ENCODE peak calls at places on chromosomes 13 and 19, in seven cellular contexts. One of them, this sample, is unnamed.

GRCh38 chr13:79995334-79995733 is 345.6 kb downstream of the SPRY2 start:
- DNase-seq in mucosa of descending colon: no peak
- DNase-seq in AG04449: peak; percentile 69
- DNase-seq in left ventricle myocardium inferior: no peak
- DNase-seq in cardiac muscle cell: peak; percentile 67
- DNase-seq in fibroblast of lung: peak; percentile 29
- DNase-seq in colonic mucosa: no peak
- DNase-seq in this sample: peak; percentile 79

GRCh38 chr13:114140909-114141255 is 8.5 kb upstream of the RASA3 start:
- DNase-seq in fibroblast of lung: no peak
- DNase-seq in cardiac muscle cell: no peak
- DNase-seq in left ventricle myocardium inferior: no peak
- DNase-seq in AG04449: no peak
- DNase-seq in colonic mucosa: no peak
- DNase-seq in mucosa of descending colon: peak; percentile 38
- DNase-seq in this sample: no peak

GRCh38 chr19:19554074-19555023 is 16.3 kb downstream of the CILP2 start:
- DNase-seq in fibroblast of lung: peak; percentile 35
- DNase-seq in colonic mucosa: peak; percentile 57
- DNase-seq in AG04449: no peak
- DNase-seq in mucosa of descending colon: peak; percentile 66
- DNase-seq in cardiac muscle cell: peak; percentile 61
- DNase-seq in left ventricle myocardium inferior: peak; percentile 48
- DNase-seq in this sample: no peak

GRCh38 chr19:39144487-39145071 is 19.0 kb downstream of the PAK4 start:
- DNase-seq in left ventricle myocardium inferior: no peak
- DNase-seq in cardiac muscle cell: peak; percentile 51
- DNase-seq in AG04449: no peak
- DNase-seq in colonic mucosa: peak; percentile 59
- DNase-seq in fibroblast of lung: peak; percentile 42
- DNase-seq in mucosa of descending colon: no peak
- DNase-seq in this sample: no peak

GRCh38 chr13:84192125-84192524 is 309.9 kb upstream of the SLITRK1 start:
- DNase-seq in colonic mucosa: no peak
- DNase-seq in mucosa of descending colon: no peak
- DNase-seq in fibroblast of lung: peak; percentile 47
- DNase-seq in cardiac muscle cell: peak; percentile 78
- DNase-seq in left ventricle myocardium inferior: no peak
- DNase-seq in AG04449: peak; percentile 97
- DNase-seq in this sample: peak; percentile 78

GRCh38 chr19:13839938-13840750 is 36.8 kb upstream of the NANOS3 start:
- DNase-seq in colonic mucosa: peak; percentile 91
- DNase-seq in mucosa of descending colon: peak; percentile 92
- DNase-seq in fibroblast of lung: no peak
- DNase-seq in cardiac muscle cell: peak; percentile 40
- DNase-seq in left ventricle myocardium inferior: peak; percentile 65
- DNase-seq in AG04449: no peak
- DNase-seq in this sample: no peak

GRCh38 chr13:97627566-97627965 is 193.6 kb downstream of the RAP2A start:
- DNase-seq in left ventricle myocardium inferior: peak; percentile 43
- DNase-seq in cardiac muscle cell: peak; percentile 96
- DNase-seq in AG04449: peak; percentile 65
- DNase-seq in mucosa of descending colon: no peak
- DNase-seq in colonic mucosa: peak; percentile 30
- DNase-seq in fibroblast of lung: peak; percentile 98
- DNase-seq in this sample: peak; percentile 66

GRCh38 chr13:92137519-92137918 is 739.1 kb downstream of the GPC5 start:
- DNase-seq in cardiac muscle cell: peak; percentile 68
- DNase-seq in colonic mucosa: no peak
- DNase-seq in fibroblast of lung: peak; percentile 5
- DNase-seq in left ventricle myocardium inferior: no peak
- DNase-seq in mucosa of descending colon: no peak
- DNase-seq in AG04449: no peak
- DNase-seq in this sample: no peak

GRCh38 chr19:27671876-27672275 is 1541.1 kb downstream of the UQCRFS1 start:
- DNase-seq in fibroblast of lung: no peak
- DNase-seq in cardiac muscle cell: no peak
- DNase-seq in AG04449: no peak
- DNase-seq in mucosa of descending colon: no peak
- DNase-seq in left ventricle myocardium inferior: no peak
- DNase-seq in colonic mucosa: peak; percentile 3
- DNase-seq in this sample: no peak

GRCh38 chr19:49559928-49560327 is 20.4 kb downstream of the NOSIP start:
- DNase-seq in AG04449: no peak
- DNase-seq in fibroblast of lung: no peak
- DNase-seq in cardiac muscle cell: no peak
- DNase-seq in colonic mucosa: no peak
- DNase-seq in mucosa of descending colon: peak; percentile 54
- DNase-seq in left ventricle myocardium inferior: no peak
- DNase-seq in this sample: no peak
- H3K4me3 ChIP-seq in AG04449: no peak overlapping the region
- H3K4me3 ChIP-seq in fibroblast of lung: no peak overlapping the region
- H3K4me3 ChIP-seq in cardiac muscle cell: no peak overlapping the region
- H3K4me3 ChIP-seq in colonic mucosa: no peak overlapping the region
- H3K4me3 ChIP-seq in mucosa of descending colon: no peak overlapping the region
- H3K4me3 ChIP-seq in left ventricle myocardium inferior: no peak overlapping the region
- H3K4me3 ChIP-seq in this sample: no peak overlapping the region

GRCh38 chr13:73171926-73172325 is 113.1 kb downstream of the KLF5 start:
- DNase-seq in left ventricle myocardium inferior: no peak
- DNase-seq in cardiac muscle cell: peak; percentile 84
- DNase-seq in fibroblast of lung: peak; percentile 19
- DNase-seq in AG04449: no peak
- DNase-seq in mucosa of descending colon: no peak
- DNase-seq in colonic mucosa: no peak
- DNase-seq in this sample: no peak
- TF ChIP-seq CTCF in left ventricle myocardium inferior: no peak
- TF ChIP-seq CTCF in cardiac muscle cell: peak; percentile 36
- TF ChIP-seq CTCF in fibroblast of lung: no peak
- TF ChIP-seq CTCF in AG04449: peak; percentile 5
- TF ChIP-seq CTCF in mucosa of descending colon: no peak
- TF ChIP-seq CTCF in colonic mucosa: no peak
- TF ChIP-seq CTCF in this sample: peak; percentile 15

GRCh38 chr13:28012896-28013295 is 24.4 kb upstream of the URAD start:
- DNase-seq in mucosa of descending colon: no peak
- DNase-seq in fibroblast of lung: no peak
- DNase-seq in left ventricle myocardium inferior: no peak
- DNase-seq in AG04449: no peak
- DNase-seq in cardiac muscle cell: no peak
- DNase-seq in colonic mucosa: no peak
- DNase-seq in this sample: no peak
- H3K4me3 ChIP-seq in mucosa of descending colon: no peak overlapping the region
- H3K4me3 ChIP-seq in fibroblast of lung: no peak overlapping the region
- H3K4me3 ChIP-seq in left ventricle myocardium inferior: no peak overlapping the region
- H3K4me3 ChIP-seq in AG04449: no peak overlapping the region
- H3K4me3 ChIP-seq in cardiac muscle cell: no peak overlapping the region
- H3K4me3 ChIP-seq in colonic mucosa: no peak overlapping the region
- H3K4me3 ChIP-seq in this sample: no peak overlapping the region

DNA sequence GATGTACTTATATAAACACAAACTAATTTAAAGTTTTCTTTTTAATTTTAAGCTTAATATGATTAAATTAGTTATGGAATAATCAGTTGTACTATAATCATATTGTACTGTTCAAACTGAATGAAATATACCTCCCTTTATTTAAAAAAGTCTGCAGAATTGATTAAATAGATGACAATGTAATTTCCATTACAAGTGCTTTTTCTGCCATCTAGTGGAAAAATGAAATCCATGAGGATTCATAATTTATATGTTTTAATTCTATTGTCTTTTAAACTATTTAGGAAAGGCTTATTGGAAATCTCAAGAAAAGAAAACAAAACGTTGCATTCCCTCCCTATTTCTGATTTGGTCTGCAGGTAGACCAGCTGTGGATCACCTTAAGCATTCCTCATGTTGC is 30.8 kb downstream of the MZT1 start:
- DNase-seq in colonic mucosa: no peak
- DNase-seq in fibroblast of lung: peak; percentile 55
- DNase-seq in mucosa of descending colon: no peak
- DNase-seq in cardiac muscle cell: peak; percentile 34
- DNase-seq in AG04449: no peak
- DNase-seq in left ventricle myocardium inferior: no peak
- DNase-seq in this sample: no peak
- TF ChIP-seq CTCF in colonic mucosa: peak; percentile 24
- TF ChIP-seq CTCF in fibroblast of lung: peak; percentile 25
- TF ChIP-seq CTCF in mucosa of descending colon: no peak
- TF ChIP-seq CTCF in cardiac muscle cell: peak; percentile 32
- TF ChIP-seq CTCF in AG04449: no peak
- TF ChIP-seq CTCF in left ventricle myocardium inferior: peak; percentile 51
- TF ChIP-seq CTCF in this sample: peak; percentile 30

DNA sequence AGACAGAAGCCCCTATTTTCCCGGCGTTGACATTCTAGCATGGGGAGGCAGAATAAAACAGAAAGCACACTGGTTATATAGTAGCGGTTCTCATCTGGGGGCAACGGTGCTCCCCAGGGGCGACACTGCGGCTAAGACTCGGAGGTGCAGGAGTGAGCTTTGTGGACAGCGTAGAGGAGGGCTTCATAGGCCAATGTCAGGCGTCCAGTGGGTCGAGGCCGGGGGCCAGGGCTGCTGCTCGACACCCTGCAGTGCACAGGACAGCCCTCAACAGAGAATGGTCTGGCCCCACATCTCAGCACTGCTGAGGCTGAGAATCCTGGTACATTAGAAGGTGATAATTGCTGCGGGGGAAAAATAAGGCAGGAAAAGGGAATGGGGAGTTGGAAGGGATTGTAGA is 1.5 kb downstream of the ZNF628 start:
- DNase-seq in fibroblast of lung: no peak
- DNase-seq in mucosa of descending colon: no peak
- DNase-seq in colonic mucosa: no peak
- DNase-seq in AG04449: no peak
- DNase-seq in left ventricle myocardium inferior: no peak
- DNase-seq in cardiac muscle cell: no peak
- DNase-seq in this sample: no peak
- H3K4me3 ChIP-seq in fibroblast of lung: peak overlapping the region; percentile 77
- H3K4me3 ChIP-seq in mucosa of descending colon: no peak overlapping the region
- H3K4me3 ChIP-seq in colonic mucosa: no peak overlapping the region
- H3K4me3 ChIP-seq in AG04449: peak overlapping the region; percentile 71
- H3K4me3 ChIP-seq in left ventricle myocardium inferior: peak overlapping the region; percentile 73
- H3K4me3 ChIP-seq in cardiac muscle cell: no peak overlapping the region
- H3K4me3 ChIP-seq in this sample: peak overlapping the region; percentile 80

DNA sequence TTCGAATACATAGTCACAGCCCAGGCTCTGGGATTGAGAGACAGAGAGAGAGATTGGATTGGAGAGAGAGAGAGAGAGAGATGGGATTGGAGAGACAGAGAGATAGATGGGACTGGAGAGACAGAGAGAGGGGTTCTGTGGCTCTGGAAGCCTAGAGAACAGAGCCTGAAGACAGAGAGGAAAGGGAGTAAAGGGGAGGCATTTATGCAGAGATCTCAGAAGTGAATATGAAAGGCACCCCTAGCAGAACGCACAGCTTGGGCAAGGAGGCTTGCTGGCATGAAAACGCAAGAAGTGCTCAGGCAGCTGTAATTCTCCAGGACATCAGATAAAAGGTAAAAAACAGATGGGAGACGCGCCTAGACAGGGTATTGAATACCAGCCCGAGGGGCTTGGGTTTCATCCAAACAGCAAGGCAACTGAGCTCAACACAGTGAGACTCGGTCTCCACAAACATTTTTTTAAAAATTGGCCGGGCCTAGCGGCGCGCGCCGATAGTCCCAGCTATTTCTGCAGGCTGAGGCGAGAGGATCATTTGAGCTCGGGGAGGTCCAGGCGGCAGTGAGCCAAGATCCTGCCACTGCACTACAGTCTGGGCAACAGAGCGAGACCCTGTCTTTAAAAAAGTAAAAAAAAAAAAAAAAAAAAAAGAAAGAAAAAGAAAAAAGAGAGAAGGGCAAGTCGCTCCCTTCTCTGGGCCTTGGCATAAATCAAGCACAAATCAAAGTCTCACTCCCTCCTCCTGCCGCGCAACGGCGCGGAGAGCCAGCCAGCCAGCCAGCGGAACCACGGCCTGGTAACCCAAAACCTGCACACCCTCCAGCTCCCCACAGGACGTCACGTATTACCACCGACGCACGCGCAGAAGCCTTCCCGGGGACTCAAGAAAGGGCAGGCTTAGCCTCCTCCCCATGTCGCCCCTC is 769 bp upstream of the PPP2R1A start:
- DNase-seq in cardiac muscle cell: no peak
- DNase-seq in AG04449: no peak
- DNase-seq in colonic mucosa: peak; percentile 59
- DNase-seq in left ventricle myocardium inferior: peak; percentile 83
- DNase-seq in mucosa of descending colon: no peak
- DNase-seq in fibroblast of lung: no peak
- DNase-seq in this sample: no peak
- TF ChIP-seq CTCF in cardiac muscle cell: no peak
- TF ChIP-seq CTCF in AG04449: no peak
- TF ChIP-seq CTCF in colonic mucosa: no peak
- TF ChIP-seq CTCF in left ventricle myocardium inferior: no peak
- TF ChIP-seq CTCF in mucosa of descending colon: no peak
- TF ChIP-seq CTCF in fibroblast of lung: no peak
- TF ChIP-seq CTCF in this sample: no peak

DNA sequence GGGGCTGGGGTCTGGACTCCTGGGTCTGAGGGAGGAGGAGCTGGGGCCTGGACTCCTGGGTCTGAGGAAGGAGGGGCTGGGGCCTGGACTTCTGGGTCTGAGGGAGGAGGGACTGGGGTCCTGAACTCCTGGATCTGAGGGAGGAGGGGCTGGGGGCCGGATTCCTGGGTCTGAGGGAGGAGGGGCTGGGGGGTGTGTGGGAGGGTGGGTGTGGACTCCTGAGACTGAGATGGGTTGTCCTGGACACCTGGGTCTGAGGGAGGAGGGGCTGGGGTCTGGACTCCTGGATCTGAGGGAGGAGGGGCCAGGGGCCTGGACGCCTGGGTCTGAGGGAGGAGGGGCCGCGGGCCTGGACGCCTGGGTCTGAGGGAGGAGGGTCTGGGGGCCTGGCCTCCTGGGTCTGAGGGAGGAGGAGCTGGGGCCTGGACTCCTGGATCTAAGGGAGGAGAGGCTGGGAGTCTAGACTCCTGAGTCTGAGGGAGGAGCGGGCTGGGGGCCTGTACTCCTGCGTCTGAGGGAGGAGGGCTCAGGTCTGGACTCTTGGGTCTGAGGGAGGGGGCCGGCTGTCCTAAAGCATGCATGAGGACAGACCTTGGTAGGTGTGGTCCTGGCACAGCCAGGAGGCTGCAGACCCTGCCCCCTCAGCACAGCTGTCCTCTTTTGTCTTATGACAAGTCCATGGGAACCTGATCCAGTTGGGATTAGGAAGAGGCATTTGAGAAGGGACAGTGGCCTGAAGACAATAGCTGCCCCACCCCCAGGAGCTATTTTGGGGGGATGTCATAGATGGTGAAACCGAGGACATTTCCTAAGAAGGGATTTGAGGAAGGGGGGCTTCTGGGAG is 1.4 kb downstream of the TNNT1 start:
- DNase-seq in colonic mucosa: no peak
- DNase-seq in left ventricle myocardium inferior: no peak
- DNase-seq in fibroblast of lung: no peak
- DNase-seq in cardiac muscle cell: no peak
- DNase-seq in mucosa of descending colon: no peak
- DNase-seq in AG04449: no peak
- DNase-seq in this sample: no peak
- H3K4me3 ChIP-seq in colonic mucosa: no peak overlapping the region
- H3K4me3 ChIP-seq in left ventricle myocardium inferior: no peak overlapping the region
- H3K4me3 ChIP-seq in fibroblast of lung: no peak overlapping the region
- H3K4me3 ChIP-seq in cardiac muscle cell: no peak overlapping the region
- H3K4me3 ChIP-seq in mucosa of descending colon: no peak overlapping the region
- H3K4me3 ChIP-seq in AG04449: no peak overlapping the region
- H3K4me3 ChIP-seq in this sample: no peak overlapping the region

GRCh38 chr13:93248627-93249047 is 22.0 kb downstream of the GPC6 start:
- DNase-seq in mucosa of descending colon: no peak
- DNase-seq in left ventricle myocardium inferior: no peak
- DNase-seq in cardiac muscle cell: peak; percentile 70
- DNase-seq in AG04449: no peak
- DNase-seq in colonic mucosa: no peak
- DNase-seq in fibroblast of lung: no peak
- DNase-seq in this sample: peak; percentile 61
- TF ChIP-seq CTCF in mucosa of descending colon: no peak
- TF ChIP-seq CTCF in left ventricle myocardium inferior: no peak
- TF ChIP-seq CTCF in cardiac muscle cell: peak; percentile 45
- TF ChIP-seq CTCF in AG04449: peak; percentile 85
- TF ChIP-seq CTCF in colonic mucosa: no peak
- TF ChIP-seq CTCF in fibroblast of lung: peak; percentile 21
- TF ChIP-seq CTCF in this sample: peak; percentile 85

GRCh38 chr19:51873097-51873496 is 14.7 kb downstream of the ZNF577 start:
- DNase-seq in fibroblast of lung: no peak
- DNase-seq in colonic mucosa: no peak
- DNase-seq in left ventricle myocardium inferior: no peak
- DNase-seq in AG04449: no peak
- DNase-seq in mucosa of descending colon: no peak
- DNase-seq in cardiac muscle cell: no peak
- DNase-seq in this sample: no peak
- H3K4me3 ChIP-seq in fibroblast of lung: no peak overlapping the region
- H3K4me3 ChIP-seq in colonic mucosa: no peak overlapping the region
- H3K4me3 ChIP-seq in left ventricle myocardium inferior: no peak overlapping the region
- H3K4me3 ChIP-seq in AG04449: no peak overlapping the region
- H3K4me3 ChIP-seq in mucosa of descending colon: no peak overlapping the region
- H3K4me3 ChIP-seq in cardiac muscle cell: no peak overlapping the region
- H3K4me3 ChIP-seq in this sample: no peak overlapping the region